ENCODE peak calls at places on chromosomes 16 and 17, in ten cellular contexts. R is transverse colon, T is GM13977, D is heart left ventricle, P is esophagus squamous epithelium, E is epithelial cell of esophagus, B is lung, W is choroid plexus epithelial cell, S is thoracic aorta, V is MCF 10A. Y is an unnamed sample.

GRCh38 chr17:35713069-35713728 is 18.2 kb upstream of the RASL10B start:
- DNase-seq in R (no peak), T (no peak), D (no peak), P (no peak), E (no peak), B (no peak), W (peak; percentile 89), S (peak; percentile 62), V (no peak), Y (no peak)

GRCh38 chr16:67278773-67279295 is 498 bp upstream of the PLEKHG4 start:
- DNase-seq in R (peak; percentile 40), T (peak; percentile 83), D (peak; percentile 20), P (no peak), E (no peak), B (no peak), W (no peak), S (no peak), V (no peak), Y (no peak)

GRCh38 chr16:68071547-68071901 is 13.6 kb upstream of the NFATC3 start:
- DNase-seq in R (no peak), T (no peak), D (no peak), P (no peak), E (no peak), B (no peak), W (no peak), S (no peak), V (no peak), Y (no peak)

GRCh38 chr16:89495121-89495520 is 4.8 kb upstream of the ANKRD11 start:
- DNase-seq in R (no peak), T (no peak), D (no peak), P (no peak), E (no peak), B (no peak), W (peak; percentile 75), S (no peak), V (no peak), Y (no peak)

GRCh38 chr16:86986136-86986535 is 331.1 kb downstream of the C16orf95 start:
- DNase-seq in R (no peak), T (no peak), D (no peak), P (no peak), E (no peak), B (no peak), W (no peak), S (no peak), V (no peak), Y (no peak)

GRCh38 chr16:85445779-85446222 is 167.3 kb upstream of the GSE1 start:
- DNase-seq in R (peak; percentile 44), T (no peak), D (no peak), P (no peak), E (no peak), B (no peak), W (peak; percentile 11), S (no peak), V (no peak), Y (no peak)

GRCh38 chr16:23435500-23435899 is 17.5 kb downstream of the COG7 start:
- DNase-seq in R (peak; percentile 73), T (peak; percentile 63), D (peak; percentile 42), P (no peak), E (peak; percentile 62), B (peak; percentile 76), W (peak; percentile 85), S (no peak), V (peak; percentile 71), Y (no peak)

GRCh38 chr16:31200821-31201510 is 1.6 kb downstream of the PYCARD start:
- DNase-seq in R (no peak), T (no peak), D (no peak), P (no peak), E (peak; percentile 41), B (no peak), W (peak; percentile 23), S (no peak), V (peak; percentile 36), Y (no peak)

GRCh38 chr17:69471406-69471805 is 56.9 kb downstream of the MAP2K6 start:
- DNase-seq in R (no peak), T (no peak), D (no peak), P (no peak), E (no peak), B (no peak), W (no peak), S (no peak), V (no peak), Y (no peak)

GRCh38 chr16:1631230-1631629 is 19.1 kb downstream of the CRAMP1 start:
- DNase-seq in R (no peak), T (no peak), D (no peak), P (no peak), E (no peak), B (no peak), W (no peak), S (no peak), V (no peak), Y (no peak)
- TF ChIP-seq CTCF in R (no peak), T (no peak), D (no peak), P (no peak), E (no peak), B (no peak), W (peak; percentile 1), S (no peak), V (no peak), Y (no peak)

GRCh38 chr17:78348055-78348745 is 11.7 kb downstream of the SOCS3 start:
- DNase-seq in R (no peak), T (no peak), D (no peak), P (no peak), E (no peak), B (no peak), W (no peak), S (no peak), V (no peak), Y (no peak)

GRCh38 chr17:78347453-78347852 is 12.4 kb downstream of the SOCS3 start:
- DNase-seq in R (no peak), T (no peak), D (no peak), P (no peak), E (no peak), B (peak; percentile 79), W (no peak), S (no peak), V (no peak), Y (no peak)

GRCh38 chr17:78351449-78352006 is 8.3 kb downstream of the SOCS3 start:
- DNase-seq in R (peak; percentile 89), T (no peak), D (peak; percentile 97), P (no peak), E (peak; percentile 99), B (peak; percentile 92), W (peak; percentile 99), S (peak; percentile 67), V (peak; percentile 99), Y (no peak)

GRCh38 chr17:78346605-78347250 is 13.1 kb downstream of the SOCS3 start:
- DNase-seq in R (no peak), T (no peak), D (no peak), P (no peak), E (peak; percentile 94), B (no peak), W (no peak), S (no peak), V (peak; percentile 48), Y (no peak)

DNA sequence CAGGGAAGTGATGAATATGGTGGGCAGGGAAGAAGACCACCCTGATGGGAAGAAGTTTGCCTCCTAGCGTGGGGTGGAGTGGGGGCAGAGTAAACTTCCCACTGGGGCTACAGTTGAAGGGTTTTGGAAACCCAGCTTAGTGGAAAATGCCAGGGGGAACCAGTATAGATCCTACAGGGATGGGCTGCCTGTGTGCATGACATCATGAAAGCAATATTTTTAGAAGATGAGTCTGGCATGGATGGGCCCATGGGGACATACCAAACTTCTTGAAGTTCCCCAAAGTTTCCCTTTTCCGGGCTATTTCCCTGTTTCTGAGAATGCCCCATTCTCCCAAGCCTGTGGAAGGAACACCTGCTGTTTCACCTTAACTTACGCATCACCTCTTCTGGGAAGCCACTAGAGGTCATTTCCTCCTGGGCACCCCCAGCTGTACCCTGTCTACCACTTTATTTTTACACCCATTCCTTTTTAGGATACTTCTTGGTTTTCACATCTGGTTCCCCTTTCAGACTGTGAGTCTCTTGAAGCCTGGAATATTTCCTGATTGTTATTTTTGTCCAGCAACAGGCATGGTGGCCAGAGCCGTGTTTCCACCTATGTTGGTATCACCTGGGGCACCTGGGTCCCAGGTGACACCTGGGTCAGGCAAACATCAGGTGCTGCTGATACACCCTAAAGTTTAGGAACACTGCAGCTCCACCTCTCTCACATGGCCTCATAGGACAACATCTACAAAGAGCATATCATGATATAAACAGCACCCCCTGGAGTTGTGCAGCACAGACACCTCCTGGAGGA is 9.8 kb downstream of the SOCS3 start:
- DNase-seq in R (no peak), T (no peak), D (no peak), P (no peak), E (no peak), B (no peak), W (no peak), S (no peak), V (no peak), Y (no peak)
- TF ChIP-seq CTCF in R (no peak), T (no peak), D (no peak), P (no peak), E (no peak), B (no peak), W (peak; percentile 22), S (no peak), V (no peak), Y (peak; percentile 20)

DNA sequence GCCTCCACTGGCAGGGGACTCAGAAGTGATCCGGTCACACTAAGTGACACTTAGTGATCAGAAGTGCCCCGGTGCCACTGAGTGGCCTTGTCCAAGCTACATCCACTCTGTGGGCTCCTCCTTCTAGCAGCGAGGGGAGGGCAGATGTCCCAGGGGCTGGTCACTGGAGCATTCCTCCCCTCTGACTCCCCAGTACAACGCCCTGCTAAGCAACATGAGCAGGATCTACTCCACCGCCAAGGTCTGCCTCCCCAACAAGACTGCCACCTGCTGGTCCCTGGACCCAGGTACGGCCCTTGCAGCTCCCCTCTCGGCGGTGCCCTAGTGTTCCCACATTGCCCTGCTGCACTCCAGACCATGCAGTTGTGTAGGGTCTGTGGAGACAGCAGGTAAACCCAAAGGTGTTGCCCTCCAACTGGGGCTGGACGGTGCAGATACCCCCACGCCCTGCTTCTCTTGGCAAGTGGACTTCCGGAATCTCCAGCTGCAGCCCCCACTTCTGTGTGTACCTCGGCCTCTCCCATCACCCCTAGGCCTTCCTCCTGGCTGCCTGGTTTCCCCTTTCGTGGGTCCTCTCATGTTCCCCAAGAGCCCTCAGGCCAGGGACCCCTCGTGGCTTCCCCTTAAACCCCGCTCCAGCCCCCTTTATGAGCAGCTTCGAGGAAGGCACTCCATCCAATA is 2.1 kb downstream of the ACE start:
- DNase-seq in R (peak; percentile 89), T (peak; percentile 94), D (peak; percentile 77), P (no peak), E (peak; percentile 94), B (peak; percentile 82), W (peak; percentile 95), S (peak; percentile 35), V (peak; percentile 91), Y (no peak)
- TF ChIP-seq CTCF in R (peak; percentile 58), T (peak; percentile 94), D (peak; percentile 70), P (peak; percentile 87), E (peak; percentile 96), B (peak; percentile 63), W (peak; percentile 93), S (peak; percentile 58), V (peak; percentile 88), Y (peak; percentile 75)

GRCh38 chr16:720507-720989 is 398 bp upstream of the ANTKMT start:
- DNase-seq in R (peak; percentile 46), T (peak; percentile 82), D (peak; percentile 65), P (no peak), E (no peak), B (no peak), W (peak; percentile 76), S (no peak), V (peak; percentile 53), Y (no peak)
- TF ChIP-seq CTCF in R (no peak), T (peak; percentile 43), D (no peak), P (no peak), E (no peak), B (no peak), W (peak; percentile 35), S (no peak), V (peak; percentile 17), Y (no peak)